ENCODE peak calls at places on chromosomes 5 and 9, in seven cellular contexts. W is AG08396, K is NCI-H1092 treated with DMSO at 0.1 percent for 48 hours, O is HFFc6, A is pancreas, D is cerebellar cortex, L is left cardiac atrium. U is an unnamed sample.

GRCh38 chr5:81209869-81210268 is 23.3 kb upstream of the CKMT2 start:
- DNase-seq in W (no peak), K (no peak), O (no peak), A (no peak), D (no peak), L (no peak), U (no peak)

GRCh38 chr9:130450344-130451003 is 5.7 kb downstream of the ASS1 start:
- DNase-seq in W (no peak), K (no peak), O (no peak), A (peak; percentile 66), D (no peak), L (no peak), U (no peak)

GRCh38 chr5:151202381-151203139 is 21.3 kb downstream of the CCDC69 start:
- DNase-seq in W (peak; percentile 57), K (no peak), O (peak; percentile 68), A (no peak), D (no peak), L (no peak), U (no peak)

GRCh38 chr5:76690704-76691469 is 25.0 kb upstream of the F2R start:
- DNase-seq in W (no peak), K (no peak), O (peak; percentile 48), A (no peak), D (peak; percentile 91), L (no peak), U (no peak)

GRCh38 chr5:172848419-172848818 is 14.4 kb downstream of the ERGIC1 start:
- DNase-seq in W (no peak), K (no peak), O (no peak), A (no peak), D (no peak), L (no peak), U (no peak)

GRCh38 chr5:37774912-37775483 is 64.8 kb downstream of the GDNF start:
- DNase-seq in W (no peak), K (no peak), O (peak; percentile 57), A (no peak), D (no peak), L (no peak), U (no peak)

GRCh38 chr9:94014066-94014654 is 59.0 kb upstream of the BARX1 start:
- DNase-seq in W (peak; percentile 28), K (peak; percentile 51), O (peak; percentile 32), A (no peak), D (peak; percentile 44), L (no peak), U (no peak)

GRCh38 chr9:124216474-124217176 is 41.1 kb upstream of the NEK6 start:
- DNase-seq in W (no peak), K (no peak), O (no peak), A (no peak), D (no peak), L (no peak), U (peak; percentile 54)

GRCh38 chr9:7640205-7640604 is 159.4 kb downstream of the DMAC1 start:
- DNase-seq in W (no peak), K (no peak), O (no peak), A (no peak), D (no peak), L (no peak), U (no peak)

GRCh38 chr9:13689925-13690324 is 410.4 kb upstream of the MPDZ start:
- DNase-seq in W (no peak), K (no peak), O (no peak), A (no peak), D (no peak), L (no peak), U (no peak)

GRCh38 chr9:114551750-114552685 is 35.6 kb upstream of the ATP6V1G1 start:
- DNase-seq in W (peak; percentile 91), K (no peak), O (peak; percentile 99), A (peak; percentile 83), D (peak; percentile 37), L (peak; percentile 79), U (peak; percentile 68)

GRCh38 chr9:99249619-99250018 is 27.5 kb downstream of the SEC61B start:
- DNase-seq in W (no peak), K (no peak), O (no peak), A (no peak), D (no peak), L (no peak), U (no peak)

GRCh38 chr5:139817362-139817761 is 21.8 kb downstream of the PSD2 start:
- DNase-seq in W (no peak), K (no peak), O (no peak), A (no peak), D (no peak), L (peak; percentile 3), U (peak; percentile 33)

GRCh38 chr5:81632679-81633078 is 118.2 kb downstream of the SSBP2 start:
- DNase-seq in W (no peak), K (no peak), O (no peak), A (no peak), D (no peak), L (no peak), U (no peak)

GRCh38 chr5:172832383-172833315 is 1.4 kb upstream of the ERGIC1 start:
- DNase-seq in W (no peak), K (no peak), O (no peak), A (no peak), D (no peak), L (no peak), U (no peak)

GRCh38 chr5:171152382-171152781 is 156.7 kb upstream of the TLX3 start:
- DNase-seq in W (peak; percentile 37), K (peak; percentile 24), O (peak; percentile 63), A (no peak), D (peak; percentile 29), L (no peak), U (no peak)

GRCh38 chr9:83219154-83219923 is 156.4 kb upstream of the RASEF start:
- DNase-seq in W (peak; percentile 80), K (peak; percentile 88), O (peak; percentile 77), A (peak; percentile 86), D (peak; percentile 65), L (peak; percentile 84), U (peak; percentile 79)

GRCh38 chr5:179530069-179530998 is 20.0 kb upstream of the RUFY1 start:
- DNase-seq in W (peak; percentile 68), K (peak; percentile 68), O (no peak), A (no peak), D (no peak), L (peak; percentile 79), U (peak; percentile 86)

GRCh38 chr5:25006734-25007133 is 362.0 kb upstream of the CDH10 start:
- DNase-seq in W (no peak), K (peak; percentile 57), O (no peak), A (no peak), D (peak; percentile 45), L (no peak), U (no peak)

GRCh38 chr5:159316519-159317383 is 13.5 kb downstream of the IL12B start:
- DNase-seq in W (peak; percentile 64), K (peak; percentile 25), O (peak; percentile 43), A (peak; percentile 20), D (peak; percentile 58), L (no peak), U (no peak)

GRCh38 chr9:82080265-82080664 is 91.7 kb downstream of the SPATA31D1 start:
- DNase-seq in W (no peak), K (no peak), O (no peak), A (no peak), D (no peak), L (no peak), U (no peak)

GRCh38 chr9:31519826-31520225 is 864.6 kb upstream of the ACO1 start:
- DNase-seq in W (no peak), K (no peak), O (no peak), A (no peak), D (no peak), L (no peak), U (no peak)

GRCh38 chr5:122187426-122187825 is 58.1 kb downstream of the ZNF474 start:
- DNase-seq in W (no peak), K (no peak), O (no peak), A (no peak), D (no peak), L (peak; percentile 48), U (no peak)

GRCh38 chr9:129929467-129930125 is 94.3 kb downstream of the USP20 start:
- DNase-seq in W (no peak), K (no peak), O (no peak), A (no peak), D (peak; percentile 34), L (no peak), U (no peak)

GRCh38 chr5:51748667-51749066 is 365.4 kb downstream of the ISL1 start:
- DNase-seq in W (no peak), K (no peak), O (no peak), A (no peak), D (no peak), L (no peak), U (no peak)